ENCODE peak calls at places on chromosome 19, in ten cellular contexts. V, E, K, T, P, L, S, H, A and C are unnamed samples.

GRCh38 chr19:8155318-8155717 is 5.9 kb upstream of the FBN3 start:
- DNase-seq in V (no peak), E (no peak), K (no peak), T (no peak), P (no peak), L (no peak), S (no peak), H (no peak), A (no peak), C (no peak)

GRCh38 chr19:55344444-55344843 is 4.8 kb downstream of the KMT5C start:
- DNase-seq in V (no peak), E (peak), K (no peak), T (no peak), P (no peak), L (no peak), S (no peak), H (no peak), A (no peak), C (no peak)

GRCh38 chr19:19613456-19613855 is 5.0 kb downstream of the PBX4 start:
- DNase-seq in V (peak), E (no peak), K (no peak), T (no peak), P (no peak), L (no peak), S (no peak), H (no peak), A (no peak), C (no peak)

GRCh38 chr19:15397782-15398181 is 18.2 kb upstream of the AKAP8 start:
- DNase-seq in V (no peak), E (no peak), K (peak), T (no peak), P (no peak), L (no peak), S (no peak), H (no peak), A (no peak), C (no peak)

GRCh38 chr19:48625891-48626327 is 6.6 kb downstream of the SPHK2 start:
- DNase-seq in V (peak), E (no peak), K (peak), T (no peak), P (no peak), L (no peak), S (no peak), H (peak), A (no peak), C (no peak)

GRCh38 chr19:48506138-48506733 is 5.4 kb downstream of the LMTK3 start:
- DNase-seq in V (no peak), E (no peak), K (no peak), T (no peak), P (no peak), L (peak), S (no peak), H (no peak), A (peak), C (no peak)

GRCh38 chr19:40424637-40425449 is 949 bp downstream of the SERTAD1 start:
- DNase-seq in V (no peak), E (no peak), K (no peak), T (no peak), P (no peak), L (no peak), S (peak), H (peak), A (no peak), C (peak)

GRCh38 chr19:11479470-11480080 is 1.3 kb downstream of the ELAVL3 start:
- DNase-seq in V (peak), E (no peak), K (no peak), T (no peak), P (no peak), L (peak), S (no peak), H (no peak), A (peak), C (no peak)

GRCh38 chr19:9700229-9700981 is 25.5 kb upstream of the ZNF562 start:
- DNase-seq in V (no peak), E (no peak), K (no peak), T (no peak), P (no peak), L (no peak), S (no peak), H (no peak), A (no peak), C (no peak)

GRCh38 chr19:39045506-39045905 is 13.2 kb upstream of the FBXO27 start:
- DNase-seq in V (no peak), E (no peak), K (no peak), T (no peak), P (no peak), L (no peak), S (no peak), H (no peak), A (no peak), C (no peak)
- TF ChIP-seq POLR2AphosphoS5 in V (no peak), E (no peak), K (no peak), T (no peak), P (no peak), L (no peak), S (no peak), H (no peak), A (no peak), C (no peak)

GRCh38 chr19:18428837-18429674 is 8.9 kb downstream of the ISYNA1 start:
- DNase-seq in V (peak), E (no peak), K (peak), T (no peak), P (peak), L (peak), S (peak), H (peak), A (no peak), C (no peak)
- TF ChIP-seq POLR2A in V (no peak), E (no peak), K (no peak), T (no peak), P (no peak), L (no peak), S (peak), H (no peak), A (no peak), C (no peak)

GRCh38 chr19:2333807-2334211 is 5.3 kb downstream of the SPPL2B start:
- DNase-seq in V (no peak), E (no peak), K (no peak), T (no peak), P (no peak), L (no peak), S (no peak), H (no peak), A (no peak), C (no peak)

GRCh38 chr19:2332341-2333026 is 4.0 kb downstream of the SPPL2B start:
- DNase-seq in V (peak), E (no peak), K (no peak), T (peak), P (no peak), L (peak), S (no peak), H (peak), A (no peak), C (no peak)

GRCh38 chr19:2331601-2332246 is 3.2 kb downstream of the SPPL2B start:
- DNase-seq in V (no peak), E (no peak), K (no peak), T (no peak), P (no peak), L (no peak), S (no peak), H (no peak), A (no peak), C (no peak)

GRCh38 chr19:2334426-2334825 is 5.9 kb downstream of the SPPL2B start:
- DNase-seq in V (no peak), E (no peak), K (no peak), T (no peak), P (no peak), L (no peak), S (no peak), H (no peak), A (no peak), C (no peak)

GRCh38 chr19:2333027-2333806 is 4.7 kb downstream of the SPPL2B start:
- DNase-seq in V (peak), E (no peak), K (no peak), T (no peak), P (no peak), L (no peak), S (no peak), H (peak), A (no peak), C (no peak)
- TF ChIP-seq POLR2AphosphoS5 in V (no peak), E (no peak), K (no peak), T (no peak), P (no peak), L (no peak), S (no peak), H (no peak), A (no peak), C (no peak)

DNA sequence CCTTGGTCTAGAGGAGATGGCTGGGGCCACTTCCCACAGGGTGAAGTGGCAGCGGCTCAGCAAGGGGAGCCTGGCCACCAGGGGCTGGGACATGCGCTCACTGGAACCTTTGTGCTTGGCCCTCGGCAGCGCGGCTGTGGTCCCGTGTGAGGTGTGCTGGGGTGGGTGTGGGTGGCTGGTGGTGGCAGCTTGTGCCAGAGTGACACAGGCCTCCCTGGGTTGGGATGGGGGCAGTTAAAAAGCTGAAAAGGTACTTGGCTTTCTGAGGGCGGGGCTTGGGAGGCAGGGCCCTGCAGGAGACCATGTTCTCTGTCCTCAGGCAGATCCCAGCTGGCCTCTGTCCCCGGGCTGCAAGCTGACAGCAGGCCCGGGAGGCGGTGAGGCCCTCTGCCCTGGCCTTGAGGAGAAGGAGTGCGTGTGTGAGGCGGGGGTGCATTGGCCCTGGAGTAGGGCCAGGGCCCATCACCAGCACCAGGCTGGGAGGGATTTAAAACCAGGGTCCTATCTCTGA is 17.3 kb downstream of the MPND start:
- DNase-seq in V (no peak), E (no peak), K (peak), T (no peak), P (no peak), L (no peak), S (no peak), H (peak), A (no peak), C (no peak)
- TF ChIP-seq POLR2A in V (no peak), E (no peak), K (no peak), T (no peak), P (no peak), L (no peak), S (no peak), H (no peak), A (peak), C (no peak)